ENCODE peak calls at places on chromosomes 11 and 22, in four cellular contexts. T is IMR-90, K is brain microvascular endothelial cell, E is fibroblast of pulmonary artery. C is an unnamed sample.
A peak's percentile ranks its signal among the peaks of the same experiment; 100 is the strongest.

GRCh38 chr11:73507086-73507485 is 90.8 kb downstream of the FAM168A start:
- DNase-seq in K (no peak), T (peak; percentile 72), E (no peak), C (no peak)

GRCh38 chr11:13772223-13773046 is 104.0 kb downstream of the FAR1 start:
- DNase-seq in E (peak; percentile 80), T (peak; percentile 62), K (peak; percentile 28), C (peak; percentile 76)

GRCh38 chr22:30414525-30415047 is 11.0 kb upstream of the MTFP1 start:
- DNase-seq in E (peak; percentile 41), K (no peak), T (no peak), C (no peak)

GRCh38 chr11:63565728-63566127 is 2.5 kb upstream of the PLAAT2 start:
- DNase-seq in K (no peak), T (no peak), E (no peak), C (no peak)

GRCh38 chr11:33685061-33685460 is 15.6 kb downstream of the C11orf91 start:
- DNase-seq in E (no peak), T (peak; percentile 43), K (no peak), C (no peak)

GRCh38 chr11:61897387-61898246 is 6.3 kb upstream of the FADS3 start:
- DNase-seq in K (peak; percentile 37), T (peak; percentile 53), E (peak; percentile 73), C (peak; percentile 65)

GRCh38 chr22:50153056-50153755 is 17.3 kb upstream of the PANX2 start:
- DNase-seq in T (no peak), K (no peak), E (no peak), C (no peak)

GRCh38 chr22:45212992-45213751 is 27.5 kb downstream of the KIAA0930 start:
- DNase-seq in E (peak; percentile 36), T (peak; percentile 81), K (peak; percentile 70), C (peak; percentile 80)

GRCh38 chr11:68406318-68407313 is 53.9 kb upstream of the PPP6R3 start:
- DNase-seq in K (no peak), T (no peak), E (no peak), C (no peak)

GRCh38 chr11:111642521-111642920 is 40.3 kb downstream of the SIK2 start:
- DNase-seq in K (no peak), E (no peak), T (no peak), C (no peak)

GRCh38 chr22:43698403-43698802 is 113.7 kb downstream of the EFCAB6 start:
- DNase-seq in E (peak; percentile 6), K (no peak), T (no peak), C (no peak)

GRCh38 chr11:118924591-118925585 is 838 bp downstream of the BCL9L start:
- DNase-seq in K (no peak), T (peak; percentile 33), E (no peak), C (no peak)

GRCh38 chr22:25497269-25497668 is 67.2 kb upstream of the GRK3 start:
- DNase-seq in T (peak; percentile 63), E (peak; percentile 49), K (peak; percentile 30), C (no peak)

GRCh38 chr22:23093090-23093788 is 22.9 kb downstream of the GNAZ start:
- DNase-seq in T (no peak), E (no peak), K (no peak), C (no peak)

GRCh38 chr11:46119352-46120216 is 1.7 kb downstream of the PHF21A start:
- DNase-seq in T (peak; percentile 74), K (peak; percentile 62), E (peak; percentile 83), C (peak; percentile 84)

GRCh38 chr22:39954584-39955055 is 5.6 kb upstream of the TMA7B start:
- DNase-seq in K (peak; percentile 89), E (peak; percentile 94), T (peak; percentile 94), C (peak; percentile 87)

GRCh38 chr11:13462311-13462927 is 603 bp downstream of the BTBD10 start:
- DNase-seq in T (peak; percentile 41), E (peak; percentile 28), K (peak; percentile 33), C (peak; percentile 38)

GRCh38 chr11:104570088-104570701 is 328.1 kb downstream of the CASP12 start:
- DNase-seq in T (no peak), E (peak; percentile 21), K (peak; percentile 7), C (no peak)

GRCh38 chr11:42646959-42647358 is 664.8 kb upstream of the API5 start:
- DNase-seq in K (no peak), E (no peak), T (no peak), C (no peak)

GRCh38 chr11:12764187-12764914 is 90.1 kb downstream of the TEAD1 start:
- DNase-seq in T (no peak), E (no peak), K (no peak), C (no peak)

GRCh38 chr11:62545437-62546243 is 966 bp downstream of the AHNAK start:
- DNase-seq in K (peak; percentile 87), T (peak; percentile 93), E (peak; percentile 97), C (peak; percentile 95)

GRCh38 chr11:128302425-128303186 is 284.8 kb downstream of the ETS1 start:
- DNase-seq in E (no peak), K (no peak), T (no peak), C (no peak)
- TF ChIP-seq CTCF in E (no peak), K (no peak), T (no peak), C (no peak)

DNA sequence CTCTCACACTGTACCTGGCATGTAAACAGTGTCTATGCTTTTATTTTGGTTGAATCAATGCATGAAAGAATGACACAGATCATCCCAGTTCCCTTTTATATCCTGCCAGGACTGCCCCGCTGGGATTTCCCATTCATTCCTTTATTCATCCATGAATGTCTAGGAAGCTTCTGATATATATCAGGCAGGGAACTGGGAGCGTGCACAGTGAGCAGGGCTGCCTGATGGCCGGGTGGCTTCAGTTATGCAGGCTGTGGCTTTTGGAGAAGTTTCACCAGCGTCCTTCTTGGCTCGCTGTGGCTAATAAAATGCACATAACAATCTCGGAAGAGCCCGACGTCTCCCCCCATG is 789.0 kb downstream of the TBC1D22A start:
- DNase-seq in T (no peak), K (no peak), E (no peak), C (no peak)
- H3K4me3 ChIP-seq in T (no peak overlapping the region), K (no peak overlapping the region), E (no peak overlapping the region), C (no peak overlapping the region)

GRCh38 chr22:32636884-32637283 is 162.3 kb downstream of the FBXO7 start:
- DNase-seq in E (no peak), K (no peak), T (no peak), C (peak; percentile 16)
- TF ChIP-seq CTCF in E (no peak), K (peak; percentile 41), T (no peak), C (peak; percentile 24)

DNA sequence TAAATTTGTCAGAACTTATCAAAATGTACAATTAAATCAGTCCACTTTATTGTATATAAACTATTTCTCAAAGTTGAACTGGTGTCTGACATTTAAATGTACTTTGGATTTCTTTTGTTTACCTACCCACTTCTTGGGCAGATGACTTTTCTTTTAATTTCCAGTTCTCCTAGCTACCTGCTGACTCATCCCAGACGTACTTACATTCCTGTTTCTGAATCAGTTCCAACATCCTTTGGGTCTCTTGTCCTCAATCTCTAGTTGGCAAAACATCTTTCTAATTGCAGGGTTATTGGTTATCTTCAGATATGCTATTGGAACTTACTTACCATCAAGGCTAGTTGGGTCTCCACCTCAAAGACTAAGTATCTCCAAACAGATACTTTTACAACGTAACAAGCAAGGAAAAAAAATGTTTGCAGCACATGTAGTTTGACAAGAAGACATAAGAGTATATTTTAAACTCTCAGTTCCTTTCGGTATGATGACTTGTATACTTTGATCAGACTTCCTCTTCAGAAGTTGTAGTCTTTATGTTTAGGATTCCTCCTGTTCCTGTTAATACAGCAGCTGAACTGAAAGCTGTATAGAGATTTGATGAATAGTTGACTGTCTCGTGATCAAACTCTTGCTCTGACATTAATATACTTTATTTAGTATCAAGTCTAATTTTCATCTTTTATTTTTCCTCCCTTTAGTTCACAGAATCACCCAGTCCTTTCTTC is 43.2 kb downstream of the PACS1 start:
- DNase-seq in T (peak; percentile 90), K (peak; percentile 84), E (peak; percentile 82), C (peak; percentile 91)
- H3K4me3 ChIP-seq in T (no peak overlapping the region), K (no peak overlapping the region), E (no peak overlapping the region), C (no peak overlapping the region)

GRCh38 chr11:116148056-116148455 is 624.7 kb downstream of the BUD13 start:
- DNase-seq in E (no peak), K (no peak), T (no peak), C (no peak)

GRCh38 chr11:116148645-116149044 is 624.1 kb downstream of the BUD13 start:
- DNase-seq in K (no peak), E (no peak), T (no peak), C (no peak)

GRCh38 chr11:116144387-116144958 is 628.3 kb downstream of the BUD13 start:
- DNase-seq in E (no peak), K (no peak), T (no peak), C (no peak)

DNA sequence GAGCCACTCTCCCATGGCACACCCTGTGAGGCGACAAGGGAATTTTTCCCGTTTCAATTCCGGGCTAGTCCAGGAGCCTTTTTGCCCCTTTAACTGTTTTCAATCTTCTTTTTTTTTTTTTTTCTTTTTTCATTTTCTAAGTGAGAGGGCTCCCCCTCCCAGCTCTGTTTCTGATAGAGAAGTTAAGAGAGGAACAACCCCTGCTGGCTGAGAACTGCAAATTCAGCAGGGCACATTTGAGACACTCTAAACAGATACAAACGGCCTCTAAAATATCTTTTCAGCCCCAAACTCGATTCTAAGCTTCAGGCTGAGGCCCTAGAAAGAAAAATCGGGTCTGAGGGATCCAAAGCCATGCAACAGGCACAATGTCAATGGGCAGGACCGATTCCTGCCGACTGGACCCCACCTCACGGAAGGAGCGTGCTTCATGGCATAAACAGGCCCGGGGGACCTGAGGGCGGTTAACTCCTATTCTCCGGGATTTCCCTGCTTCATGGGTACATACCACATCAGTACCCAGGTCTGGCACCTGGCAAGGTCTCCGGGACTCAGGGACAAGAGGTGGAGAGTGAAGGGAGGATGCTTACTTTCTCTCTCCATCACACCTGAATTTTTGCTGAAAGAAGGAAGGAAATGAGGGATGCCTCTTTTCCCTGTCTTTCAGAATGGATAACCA is 627.5 kb downstream of the BUD13 start:
- DNase-seq in K (no peak), T (no peak), E (no peak), C (no peak)
- TF ChIP-seq CTCF in K (peak; percentile 11), T (peak; percentile 26), E (no peak), C (no peak)

DNA sequence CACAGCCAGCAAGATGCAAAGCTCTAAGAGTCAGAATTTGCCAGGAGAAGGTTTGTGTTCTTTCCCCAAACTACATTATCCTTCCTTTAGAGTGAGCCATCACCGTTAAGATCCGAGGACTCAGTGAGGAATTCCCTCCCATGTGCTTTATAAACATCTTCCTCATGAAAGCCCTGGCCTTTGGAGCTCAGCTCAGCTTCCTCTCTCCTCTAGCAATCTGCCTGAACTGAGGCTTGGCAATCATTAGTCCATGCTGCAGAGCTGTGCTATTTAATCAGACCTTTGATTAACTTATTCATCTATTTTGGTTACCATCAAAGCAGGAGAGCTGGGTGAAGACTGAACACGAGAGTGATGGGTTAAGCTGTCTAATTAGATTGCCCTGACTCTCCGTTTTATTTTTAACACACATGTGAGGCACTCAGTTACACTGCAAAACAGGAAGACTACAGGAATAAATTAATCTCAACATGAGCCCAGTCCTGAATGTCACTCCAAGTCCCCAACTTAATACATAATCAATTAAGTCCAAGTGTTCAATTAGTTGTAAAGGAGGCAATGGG is 351.3 kb downstream of the LARGE1 start:
- DNase-seq in T (peak; percentile 36), E (no peak), K (no peak), C (no peak)
- H3K4me3 ChIP-seq in T (no peak overlapping the region), E (no peak overlapping the region), K (no peak overlapping the region), C (no peak overlapping the region)

GRCh38 chr11:86456075-86456939 is 81.6 kb downstream of the CCDC81 start:
- DNase-seq in T (peak; percentile 80), K (peak; percentile 89), E (peak; percentile 88), C (peak; percentile 83)
- TF ChIP-seq CTCF in T (peak; percentile 96), K (peak; percentile 89), E (peak; percentile 94), C (peak; percentile 86)